ENCODE peak calls at places on chromosomes 3 and 15, in four cellular contexts. One of them, this sample, is unnamed.

GRCh38 chr3:15205482-15205933 is 538 bp upstream of the CAPN7 start:
- DNase-seq in endothelial cell: no peak
- DNase-seq in hepatocyte: no peak
- DNase-seq in astrocyte: no peak
- DNase-seq in this sample: no peak

GRCh38 chr3:153099131-153099530 is 62.9 kb upstream of the RAP2B start:
- DNase-seq in endothelial cell: no peak
- DNase-seq in hepatocyte: no peak
- DNase-seq in astrocyte: no peak
- DNase-seq in this sample: no peak

GRCh38 chr3:35383719-35384555 is 255.4 kb upstream of the ARPP21 start:
- DNase-seq in endothelial cell: no peak
- DNase-seq in hepatocyte: no peak
- DNase-seq in astrocyte: peak
- DNase-seq in this sample: no peak

GRCh38 chr3:60917136-60917535 is 334.1 kb downstream of the FHIT start:
- DNase-seq in endothelial cell: no peak
- DNase-seq in hepatocyte: no peak
- DNase-seq in astrocyte: no peak
- DNase-seq in this sample: no peak

GRCh38 chr3:186909078-186909853 is 21.1 kb upstream of the ST6GAL1 start:
- DNase-seq in endothelial cell: no peak
- DNase-seq in hepatocyte: no peak
- DNase-seq in astrocyte: no peak
- DNase-seq in this sample: no peak

GRCh38 chr3:119524931-119525662 is 26.8 kb downstream of the TIMMDC1 start:
- DNase-seq in endothelial cell: no peak
- DNase-seq in hepatocyte: no peak
- DNase-seq in astrocyte: peak
- DNase-seq in this sample: no peak

GRCh38 chr15:79329186-79329611 is 18.3 kb downstream of the TMED3 start:
- DNase-seq in endothelial cell: no peak
- DNase-seq in hepatocyte: peak
- DNase-seq in astrocyte: peak
- DNase-seq in this sample: no peak

GRCh38 chr15:83106994-83107840 is at the start of gene TM6SF1:
- DNase-seq in endothelial cell: peak
- DNase-seq in hepatocyte: peak
- DNase-seq in astrocyte: no peak
- DNase-seq in this sample: peak

GRCh38 chr3:68876112-68876713 is 56.1 kb downstream of the TAFA4 start:
- DNase-seq in endothelial cell: peak
- DNase-seq in hepatocyte: peak
- DNase-seq in astrocyte: peak
- DNase-seq in this sample: peak

GRCh38 chr3:76369170-76369569 is 583.8 kb upstream of the ZNF717 start:
- DNase-seq in endothelial cell: no peak
- DNase-seq in hepatocyte: peak
- DNase-seq in astrocyte: peak
- DNase-seq in this sample: no peak
- TF ChIP-seq CTCF in endothelial cell: no peak
- TF ChIP-seq CTCF in hepatocyte: no peak
- TF ChIP-seq CTCF in astrocyte: peak
- TF ChIP-seq CTCF in this sample: peak

GRCh38 chr3:140599496-140599895 is 78.4 kb upstream of the TRIM42 start:
- DNase-seq in endothelial cell: no peak
- DNase-seq in hepatocyte: peak
- DNase-seq in astrocyte: no peak
- DNase-seq in this sample: no peak

GRCh38 chr3:140603766-140604165 is 74.1 kb upstream of the TRIM42 start:
- DNase-seq in endothelial cell: no peak
- DNase-seq in hepatocyte: no peak
- DNase-seq in astrocyte: no peak
- DNase-seq in this sample: no peak

GRCh38 chr3:140601881-140602280 is 76.0 kb upstream of the TRIM42 start:
- DNase-seq in endothelial cell: no peak
- DNase-seq in hepatocyte: no peak
- DNase-seq in astrocyte: no peak
- DNase-seq in this sample: no peak

GRCh38 chr3:140599009-140599408 is 78.9 kb upstream of the TRIM42 start:
- DNase-seq in endothelial cell: no peak
- DNase-seq in hepatocyte: no peak
- DNase-seq in astrocyte: no peak
- DNase-seq in this sample: no peak

GRCh38 chr3:140602781-140603180 is 75.1 kb upstream of the TRIM42 start:
- DNase-seq in endothelial cell: no peak
- DNase-seq in hepatocyte: no peak
- DNase-seq in astrocyte: no peak
- DNase-seq in this sample: no peak
- TF ChIP-seq CTCF in endothelial cell: no peak
- TF ChIP-seq CTCF in hepatocyte: no peak
- TF ChIP-seq CTCF in astrocyte: no peak
- TF ChIP-seq CTCF in this sample: no peak

GRCh38 chr3:53744351-53744750 is 101.9 kb downstream of the CHDH start:
- DNase-seq in endothelial cell: no peak
- DNase-seq in hepatocyte: peak
- DNase-seq in astrocyte: no peak
- DNase-seq in this sample: no peak
- TF ChIP-seq CTCF in endothelial cell: no peak
- TF ChIP-seq CTCF in hepatocyte: no peak
- TF ChIP-seq CTCF in astrocyte: no peak
- TF ChIP-seq CTCF in this sample: no peak

DNA sequence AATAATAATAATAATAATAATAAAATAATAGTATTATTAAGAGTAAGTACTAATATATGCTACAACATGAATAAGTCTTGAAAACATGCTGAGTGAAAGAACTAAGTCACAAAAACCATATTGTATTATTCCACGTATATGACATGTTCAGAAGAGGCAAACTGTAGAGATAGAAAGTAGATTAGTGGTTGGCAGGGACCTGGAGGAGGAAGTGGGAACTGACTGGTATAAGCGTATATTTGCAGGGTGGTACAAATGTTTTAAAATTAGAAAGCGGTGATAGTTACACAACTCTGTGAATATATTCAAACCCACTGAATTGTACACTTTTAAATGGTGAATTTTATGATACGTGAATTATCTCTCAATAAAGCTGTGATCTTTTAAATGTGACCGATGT is 32.8 kb downstream of the LRRK1 start:
- DNase-seq in endothelial cell: no peak
- DNase-seq in hepatocyte: no peak
- DNase-seq in astrocyte: no peak
- DNase-seq in this sample: no peak
- TF ChIP-seq CTCF in endothelial cell: no peak
- TF ChIP-seq CTCF in hepatocyte: no peak
- TF ChIP-seq CTCF in astrocyte: no peak
- TF ChIP-seq CTCF in this sample: no peak

GRCh38 chr15:48332642-48333034 is 1.4 kb downstream of the DUT start:
- DNase-seq in endothelial cell: no peak
- DNase-seq in hepatocyte: no peak
- DNase-seq in astrocyte: no peak
- DNase-seq in this sample: no peak

GRCh38 chr15:48331796-48332641 is 790 bp downstream of the DUT start:
- DNase-seq in endothelial cell: peak
- DNase-seq in hepatocyte: peak
- DNase-seq in astrocyte: no peak
- DNase-seq in this sample: peak

GRCh38 chr15:48333553-48333952 is 2.3 kb downstream of the DUT start:
- DNase-seq in endothelial cell: no peak
- DNase-seq in hepatocyte: no peak
- DNase-seq in astrocyte: no peak
- DNase-seq in this sample: no peak

GRCh38 chr15:48330045-48330840 is 986 bp upstream of the DUT start:
- DNase-seq in endothelial cell: no peak
- DNase-seq in hepatocyte: no peak
- DNase-seq in astrocyte: peak
- DNase-seq in this sample: no peak

GRCh38 chr15:48330855-48331795 is at the start of gene DUT:
- DNase-seq in endothelial cell: peak
- DNase-seq in hepatocyte: peak
- DNase-seq in astrocyte: peak
- DNase-seq in this sample: peak
- TF ChIP-seq CTCF in endothelial cell: no peak
- TF ChIP-seq CTCF in hepatocyte: peak
- TF ChIP-seq CTCF in astrocyte: no peak
- TF ChIP-seq CTCF in this sample: no peak

DNA sequence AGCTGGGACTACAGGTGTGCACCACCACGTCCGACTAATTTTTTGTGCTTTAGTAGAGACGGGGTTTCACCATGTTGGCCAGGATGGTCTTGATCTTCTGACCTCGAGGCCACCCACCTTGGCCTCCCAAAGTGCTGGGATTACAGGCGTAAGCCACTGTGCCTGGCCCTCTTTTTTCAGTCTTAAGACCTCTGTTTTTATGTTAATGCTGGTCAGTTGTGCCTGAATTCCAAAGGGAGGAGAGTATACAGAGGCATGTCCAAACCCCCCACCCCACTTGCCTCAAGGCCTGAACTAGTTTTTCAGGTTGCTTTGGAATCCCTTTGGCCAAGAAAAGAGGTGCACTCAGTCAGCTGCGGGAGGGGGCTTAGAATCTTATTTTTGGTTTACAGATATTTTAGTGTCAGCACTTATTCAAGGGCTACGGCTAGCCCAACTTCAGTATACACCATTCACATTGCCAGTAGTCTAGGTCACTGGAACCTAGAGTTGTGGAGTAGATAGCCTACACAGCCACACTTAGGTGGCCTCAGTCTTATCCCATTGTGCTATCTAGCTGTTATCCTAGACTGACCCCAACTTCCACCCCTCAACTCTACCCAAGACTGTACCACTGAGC is 128.0 kb upstream of the TPM1 start:
- DNase-seq in endothelial cell: no peak
- DNase-seq in hepatocyte: no peak
- DNase-seq in astrocyte: no peak
- DNase-seq in this sample: no peak
- TF ChIP-seq CTCF in endothelial cell: no peak
- TF ChIP-seq CTCF in hepatocyte: no peak
- TF ChIP-seq CTCF in astrocyte: no peak
- TF ChIP-seq CTCF in this sample: no peak

GRCh38 chr3:44104043-44104442 is 137.6 kb upstream of the TOPAZ1 start:
- DNase-seq in endothelial cell: no peak
- DNase-seq in hepatocyte: no peak
- DNase-seq in astrocyte: no peak
- DNase-seq in this sample: no peak
- TF ChIP-seq CTCF in endothelial cell: no peak
- TF ChIP-seq CTCF in hepatocyte: no peak
- TF ChIP-seq CTCF in astrocyte: no peak
- TF ChIP-seq CTCF in this sample: no peak

GRCh38 chr3:8416965-8417364 is 84.7 kb upstream of the LMCD1 start:
- DNase-seq in endothelial cell: no peak
- DNase-seq in hepatocyte: peak
- DNase-seq in astrocyte: no peak
- DNase-seq in this sample: peak
- TF ChIP-seq CTCF in endothelial cell: no peak
- TF ChIP-seq CTCF in hepatocyte: no peak
- TF ChIP-seq CTCF in astrocyte: no peak
- TF ChIP-seq CTCF in this sample: no peak